ENCODE peak calls at places on chromosomes 12 and 14, in four cellular contexts. One of them, this sample, is unnamed.

GRCh38 chr14:28661171-28661772 is 105.3 kb upstream of the FOXG1 start:
- DNase-seq in heart right ventricle: no peak
- DNase-seq in small intestine: no peak
- DNase-seq in Jurkat, Clone E6-1: no peak
- DNase-seq in this sample: peak

GRCh38 chr12:112900298-112901145 is 6.2 kb upstream of the OAS1 start:
- DNase-seq in heart right ventricle: no peak
- DNase-seq in small intestine: peak
- DNase-seq in Jurkat, Clone E6-1: peak
- DNase-seq in this sample: no peak

GRCh38 chr14:90695997-90696681 is 120.1 kb downstream of the TTC7B start:
- DNase-seq in heart right ventricle: no peak
- DNase-seq in small intestine: no peak
- DNase-seq in Jurkat, Clone E6-1: no peak
- DNase-seq in this sample: no peak

GRCh38 chr12:58298793-58299192 is 357.4 kb downstream of the ATP23 start:
- DNase-seq in heart right ventricle: no peak
- DNase-seq in small intestine: no peak
- DNase-seq in Jurkat, Clone E6-1: no peak
- DNase-seq in this sample: no peak

GRCh38 chr12:95918194-95918993 is 24.0 kb downstream of the CCDC38 start:
- DNase-seq in heart right ventricle: peak
- DNase-seq in small intestine: peak
- DNase-seq in Jurkat, Clone E6-1: peak
- DNase-seq in this sample: no peak

GRCh38 chr14:75044322-75044721 is 6.9 kb downstream of the MLH3 start:
- DNase-seq in heart right ventricle: no peak
- DNase-seq in small intestine: no peak
- DNase-seq in Jurkat, Clone E6-1: no peak
- DNase-seq in this sample: no peak

GRCh38 chr14:83483063-83483462 is 1949.4 kb upstream of the SEL1L start:
- DNase-seq in heart right ventricle: no peak
- DNase-seq in small intestine: no peak
- DNase-seq in Jurkat, Clone E6-1: no peak
- DNase-seq in this sample: no peak

GRCh38 chr14:34711169-34711568 is 3.2 kb downstream of the CFL2 start:
- DNase-seq in heart right ventricle: peak
- DNase-seq in small intestine: no peak
- DNase-seq in Jurkat, Clone E6-1: no peak
- DNase-seq in this sample: no peak

GRCh38 chr12:121711925-121712461 is 559 bp upstream of the TMEM120B start:
- DNase-seq in heart right ventricle: peak
- DNase-seq in small intestine: peak
- DNase-seq in Jurkat, Clone E6-1: no peak
- DNase-seq in this sample: no peak